ENCODE peak calls at places on chromosomes 13 and 19, in eight cellular contexts. One of them, this sample, is unnamed.
A peak's percentile ranks its signal among the peaks of the same experiment; 100 is the strongest.

GRCh38 chr19:29528350-29528945 is 2.7 kb downstream of the VSTM2B start:
- DNase-seq in astrocyte of the cerebellum: peak; percentile 5
- DNase-seq in astrocyte of the spinal cord: peak; percentile 57
- DNase-seq in tibial nerve: no peak
- DNase-seq in body of pancreas: peak; percentile 40
- DNase-seq in GM23248: peak; percentile 85
- DNase-seq in heart right ventricle: peak; percentile 25
- DNase-seq in fibroblast of pulmonary artery: peak; percentile 68
- DNase-seq in this sample: peak; percentile 16

GRCh38 chr13:98706446-98707110 is 45.9 kb downstream of the SLC15A1 start:
- DNase-seq in astrocyte of the cerebellum: no peak
- DNase-seq in astrocyte of the spinal cord: no peak
- DNase-seq in tibial nerve: no peak
- DNase-seq in body of pancreas: no peak
- DNase-seq in GM23248: no peak
- DNase-seq in heart right ventricle: no peak
- DNase-seq in fibroblast of pulmonary artery: peak; percentile 16
- DNase-seq in this sample: no peak

GRCh38 chr19:49502866-49503581 is 6.8 kb downstream of the RPS11 start:
- DNase-seq in astrocyte of the cerebellum: peak; percentile 68
- DNase-seq in astrocyte of the spinal cord: peak; percentile 70
- DNase-seq in tibial nerve: peak; percentile 32
- DNase-seq in body of pancreas: peak; percentile 65
- DNase-seq in GM23248: peak; percentile 83
- DNase-seq in heart right ventricle: peak; percentile 59
- DNase-seq in fibroblast of pulmonary artery: peak; percentile 95
- DNase-seq in this sample: peak; percentile 88

GRCh38 chr19:33830264-33830663 is 33.6 kb downstream of the KCTD15 start:
- DNase-seq in astrocyte of the cerebellum: no peak
- DNase-seq in astrocyte of the spinal cord: no peak
- DNase-seq in tibial nerve: no peak
- DNase-seq in body of pancreas: no peak
- DNase-seq in GM23248: no peak
- DNase-seq in heart right ventricle: no peak
- DNase-seq in fibroblast of pulmonary artery: no peak
- DNase-seq in this sample: no peak

GRCh38 chr19:35715355-35715809 is 2.4 kb upstream of the KMT2B start:
- DNase-seq in astrocyte of the cerebellum: no peak
- DNase-seq in astrocyte of the spinal cord: no peak
- DNase-seq in tibial nerve: no peak
- DNase-seq in body of pancreas: no peak
- DNase-seq in GM23248: no peak
- DNase-seq in heart right ventricle: no peak
- DNase-seq in fibroblast of pulmonary artery: no peak
- DNase-seq in this sample: no peak

GRCh38 chr13:31540316-31540715 is 199.0 kb upstream of the RXFP2 start:
- DNase-seq in astrocyte of the cerebellum: no peak
- DNase-seq in astrocyte of the spinal cord: no peak
- DNase-seq in tibial nerve: no peak
- DNase-seq in body of pancreas: no peak
- DNase-seq in GM23248: peak; percentile 22
- DNase-seq in heart right ventricle: no peak
- DNase-seq in fibroblast of pulmonary artery: no peak
- DNase-seq in this sample: no peak

GRCh38 chr19:10074153-10074552 is 12.0 kb upstream of the SHFL start:
- DNase-seq in astrocyte of the cerebellum: no peak
- DNase-seq in astrocyte of the spinal cord: no peak
- DNase-seq in tibial nerve: no peak
- DNase-seq in body of pancreas: no peak
- DNase-seq in GM23248: peak; percentile 53
- DNase-seq in heart right ventricle: no peak
- DNase-seq in fibroblast of pulmonary artery: peak; percentile 46
- DNase-seq in this sample: no peak

GRCh38 chr19:34193439-34193838 is 21.1 kb downstream of the LSM14A start:
- DNase-seq in astrocyte of the cerebellum: no peak
- DNase-seq in astrocyte of the spinal cord: no peak
- DNase-seq in tibial nerve: no peak
- DNase-seq in body of pancreas: no peak
- DNase-seq in GM23248: no peak
- DNase-seq in heart right ventricle: no peak
- DNase-seq in fibroblast of pulmonary artery: no peak
- DNase-seq in this sample: no peak

GRCh38 chr19:13095393-13095784 is 7.3 kb downstream of the LYL1 start:
- DNase-seq in astrocyte of the cerebellum: no peak
- DNase-seq in astrocyte of the spinal cord: no peak
- DNase-seq in tibial nerve: no peak
- DNase-seq in body of pancreas: no peak
- DNase-seq in GM23248: no peak
- DNase-seq in heart right ventricle: no peak
- DNase-seq in fibroblast of pulmonary artery: no peak
- DNase-seq in this sample: no peak

GRCh38 chr19:11480927-11481776 is at the start of gene ELAVL3:
- DNase-seq in astrocyte of the cerebellum: no peak
- DNase-seq in astrocyte of the spinal cord: no peak
- DNase-seq in tibial nerve: no peak
- DNase-seq in body of pancreas: no peak
- DNase-seq in GM23248: no peak
- DNase-seq in heart right ventricle: no peak
- DNase-seq in fibroblast of pulmonary artery: no peak
- DNase-seq in this sample: no peak

GRCh38 chr13:104431895-104432294 is 1365.7 kb upstream of the SLC10A2 start:
- DNase-seq in astrocyte of the cerebellum: no peak
- DNase-seq in astrocyte of the spinal cord: no peak
- DNase-seq in tibial nerve: no peak
- DNase-seq in body of pancreas: no peak
- DNase-seq in GM23248: no peak
- DNase-seq in heart right ventricle: no peak
- DNase-seq in fibroblast of pulmonary artery: no peak
- DNase-seq in this sample: no peak

GRCh38 chr13:80342541-80343371 is 1.8 kb upstream of the SPRY2 start:
- DNase-seq in astrocyte of the cerebellum: no peak
- DNase-seq in astrocyte of the spinal cord: peak; percentile 81
- DNase-seq in tibial nerve: peak; percentile 77
- DNase-seq in body of pancreas: peak; percentile 85
- DNase-seq in GM23248: peak; percentile 86
- DNase-seq in heart right ventricle: peak; percentile 86
- DNase-seq in fibroblast of pulmonary artery: peak; percentile 79
- DNase-seq in this sample: no peak

GRCh38 chr19:1466018-1466460 is 13.0 kb downstream of the C19orf25 start:
- DNase-seq in astrocyte of the cerebellum: no peak
- DNase-seq in astrocyte of the spinal cord: no peak
- DNase-seq in tibial nerve: no peak
- DNase-seq in body of pancreas: no peak
- DNase-seq in GM23248: no peak
- DNase-seq in heart right ventricle: no peak
- DNase-seq in fibroblast of pulmonary artery: no peak
- DNase-seq in this sample: no peak

GRCh38 chr19:3162418-3163229 is 15.9 kb upstream of the S1PR4 start:
- DNase-seq in astrocyte of the cerebellum: no peak
- DNase-seq in astrocyte of the spinal cord: no peak
- DNase-seq in tibial nerve: no peak
- DNase-seq in body of pancreas: no peak
- DNase-seq in GM23248: peak; percentile 56
- DNase-seq in heart right ventricle: no peak
- DNase-seq in fibroblast of pulmonary artery: peak; percentile 38
- DNase-seq in this sample: no peak

GRCh38 chr19:56404705-56405056 is 549 bp downstream of the ZNF583 start:
- DNase-seq in astrocyte of the cerebellum: no peak
- DNase-seq in astrocyte of the spinal cord: no peak
- DNase-seq in tibial nerve: no peak
- DNase-seq in body of pancreas: no peak
- DNase-seq in GM23248: peak; percentile 23
- DNase-seq in heart right ventricle: no peak
- DNase-seq in fibroblast of pulmonary artery: no peak
- DNase-seq in this sample: no peak

DNA sequence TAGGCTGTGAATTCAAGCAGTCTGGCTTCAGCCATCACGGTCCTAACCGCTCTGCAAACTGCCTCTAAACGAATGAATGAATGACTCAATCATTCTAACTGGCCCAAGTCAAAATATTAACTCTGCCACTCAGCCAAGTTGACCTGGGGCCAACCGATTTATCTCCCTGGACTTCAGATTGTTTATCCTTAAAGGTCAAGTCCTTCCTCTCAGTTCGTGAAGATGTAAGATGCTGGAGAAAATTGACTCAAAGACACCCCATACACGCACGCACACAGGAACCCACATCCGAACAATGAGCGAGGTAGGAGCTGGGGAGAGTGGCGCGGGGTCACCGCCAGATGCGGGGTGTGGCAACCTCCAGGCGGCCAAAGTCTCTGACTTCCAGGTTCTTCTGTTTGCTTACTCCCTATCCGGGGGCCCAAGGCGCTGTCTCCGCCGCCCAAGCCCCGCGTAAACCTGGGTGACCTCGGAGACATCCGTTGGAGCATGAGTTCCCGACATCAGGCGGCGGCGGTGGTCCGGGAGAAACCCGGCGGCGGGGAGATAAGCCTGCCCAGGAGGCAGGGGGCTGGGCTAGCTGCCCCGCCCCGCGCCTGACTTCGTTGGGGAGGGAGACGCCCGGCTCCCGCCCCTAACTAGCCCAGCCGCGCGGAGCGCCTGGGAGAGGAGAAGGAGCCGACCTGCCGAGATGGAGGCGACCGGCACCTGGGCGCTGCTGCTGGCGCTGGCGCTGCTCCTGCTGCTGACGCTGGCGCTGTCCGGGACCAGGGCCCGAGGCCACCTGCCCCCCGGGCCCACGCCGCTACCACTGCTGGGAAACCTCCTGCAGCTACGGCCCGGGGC is at the start of gene CYP2S1:
- DNase-seq in astrocyte of the cerebellum: no peak
- DNase-seq in astrocyte of the spinal cord: no peak
- DNase-seq in tibial nerve: no peak
- DNase-seq in body of pancreas: no peak
- DNase-seq in GM23248: peak; percentile 20
- DNase-seq in heart right ventricle: no peak
- DNase-seq in fibroblast of pulmonary artery: no peak
- DNase-seq in this sample: no peak
- H3K4me3 ChIP-seq in astrocyte of the cerebellum: peak within 1 kb of the TSS; percentile 14
- H3K4me3 ChIP-seq in astrocyte of the spinal cord: peak within 1 kb of the TSS; percentile 12
- H3K4me3 ChIP-seq in tibial nerve: peak within 1 kb of the TSS; percentile 42
- H3K4me3 ChIP-seq in body of pancreas: no peak within 1 kb of the TSS
- H3K4me3 ChIP-seq in GM23248: no peak within 1 kb of the TSS
- H3K4me3 ChIP-seq in heart right ventricle: no peak within 1 kb of the TSS
- H3K4me3 ChIP-seq in fibroblast of pulmonary artery: peak within 1 kb of the TSS; percentile 32
- H3K4me3 ChIP-seq in this sample: peak within 1 kb of the TSS; percentile 37

DNA sequence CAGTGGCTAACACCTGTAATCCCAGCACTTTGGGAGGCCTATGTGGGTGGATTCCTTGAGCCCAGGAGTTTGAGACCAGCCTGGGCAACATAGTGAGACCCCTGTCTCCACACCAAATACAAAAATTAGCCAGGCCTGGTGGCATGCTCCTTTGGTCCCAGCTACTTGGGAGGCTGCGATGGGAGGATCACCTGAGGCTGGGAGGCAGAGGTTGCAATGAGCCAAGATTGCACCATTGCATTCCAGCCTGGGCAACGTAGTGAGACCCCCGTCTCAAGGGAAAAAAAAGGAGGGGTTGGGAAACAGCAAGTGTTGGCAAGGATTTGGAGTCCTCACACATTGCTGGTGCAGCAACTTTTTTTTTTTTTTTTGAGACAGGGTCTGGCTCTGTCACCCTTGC is 19.2 kb downstream of the SPTBN4 start:
- DNase-seq in astrocyte of the cerebellum: no peak
- DNase-seq in astrocyte of the spinal cord: no peak
- DNase-seq in tibial nerve: no peak
- DNase-seq in body of pancreas: no peak
- DNase-seq in GM23248: no peak
- DNase-seq in heart right ventricle: no peak
- DNase-seq in fibroblast of pulmonary artery: no peak
- DNase-seq in this sample: no peak
- H3K4me3 ChIP-seq in astrocyte of the cerebellum: no peak overlapping the region
- H3K4me3 ChIP-seq in astrocyte of the spinal cord: no peak overlapping the region
- H3K4me3 ChIP-seq in tibial nerve: no peak overlapping the region
- H3K4me3 ChIP-seq in body of pancreas: no peak overlapping the region
- H3K4me3 ChIP-seq in GM23248: no peak overlapping the region
- H3K4me3 ChIP-seq in heart right ventricle: no peak overlapping the region
- H3K4me3 ChIP-seq in fibroblast of pulmonary artery: no peak overlapping the region
- H3K4me3 ChIP-seq in this sample: no peak overlapping the region

GRCh38 chr13:101493541-101493940 is 41.1 kb downstream of the ITGBL1 start:
- DNase-seq in astrocyte of the cerebellum: no peak
- DNase-seq in astrocyte of the spinal cord: no peak
- DNase-seq in tibial nerve: no peak
- DNase-seq in body of pancreas: no peak
- DNase-seq in GM23248: no peak
- DNase-seq in heart right ventricle: no peak
- DNase-seq in fibroblast of pulmonary artery: no peak
- DNase-seq in this sample: no peak

DNA sequence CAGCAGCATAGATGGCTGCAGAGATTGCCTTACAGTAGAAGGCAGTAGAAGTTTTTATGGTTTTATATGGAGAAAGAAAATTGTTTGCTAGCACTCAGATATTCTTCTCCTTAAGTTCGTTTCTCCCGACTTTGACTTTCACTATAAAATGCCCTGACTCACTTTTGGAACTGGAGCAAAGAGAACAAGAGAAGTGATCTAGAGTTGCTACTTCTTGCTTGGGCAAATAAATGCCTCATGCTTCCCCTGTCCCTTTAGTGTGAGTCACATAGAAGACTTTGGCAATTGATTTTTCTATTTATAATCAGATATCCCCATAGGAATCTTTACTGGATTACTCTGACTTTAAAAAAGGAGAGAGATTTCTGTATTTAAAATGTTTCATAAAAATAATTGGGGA is 46.9 kb downstream of the ITGBL1 start:
- DNase-seq in astrocyte of the cerebellum: no peak
- DNase-seq in astrocyte of the spinal cord: peak; percentile 29
- DNase-seq in tibial nerve: no peak
- DNase-seq in body of pancreas: no peak
- DNase-seq in GM23248: peak; percentile 82
- DNase-seq in heart right ventricle: no peak
- DNase-seq in fibroblast of pulmonary artery: no peak
- DNase-seq in this sample: no peak
- H3K4me3 ChIP-seq in astrocyte of the cerebellum: no peak overlapping the region
- H3K4me3 ChIP-seq in astrocyte of the spinal cord: no peak overlapping the region
- H3K4me3 ChIP-seq in tibial nerve: no peak overlapping the region
- H3K4me3 ChIP-seq in body of pancreas: no peak overlapping the region
- H3K4me3 ChIP-seq in GM23248: peak overlapping the region; percentile 58
- H3K4me3 ChIP-seq in heart right ventricle: no peak overlapping the region
- H3K4me3 ChIP-seq in fibroblast of pulmonary artery: no peak overlapping the region
- H3K4me3 ChIP-seq in this sample: no peak overlapping the region

DNA sequence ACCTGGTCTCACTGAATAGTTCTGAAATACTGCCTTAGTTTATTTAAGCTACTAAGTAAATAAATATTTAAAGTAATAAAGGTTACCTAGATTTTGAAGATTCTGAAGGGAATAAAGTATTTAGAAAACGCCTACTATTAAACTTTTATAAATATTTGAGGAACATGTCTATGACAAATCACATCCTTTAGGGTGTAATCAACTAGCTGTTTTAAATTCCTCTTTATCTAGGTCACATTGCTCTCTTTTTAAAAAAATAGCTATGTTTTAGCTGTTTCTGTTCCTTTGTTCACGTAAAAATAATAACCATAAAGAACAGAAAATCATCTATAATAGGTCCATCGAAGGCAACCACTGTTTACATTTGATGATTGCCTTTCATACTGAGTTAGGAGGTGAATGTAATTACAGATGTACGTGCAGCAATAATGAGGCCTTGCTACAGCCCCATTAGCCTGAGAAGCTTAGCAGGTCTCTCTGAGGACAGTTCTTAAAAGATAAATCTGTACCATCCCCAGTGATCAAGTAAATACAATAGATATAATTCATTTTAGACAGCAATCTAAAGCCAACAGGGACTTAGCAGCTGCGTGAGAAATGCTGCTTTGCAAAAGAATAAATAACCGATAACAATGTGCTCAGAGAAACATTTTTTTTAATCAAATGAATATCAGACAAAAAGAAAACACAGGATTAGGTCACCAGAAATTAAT is 449.5 kb downstream of the LIG4 start:
- DNase-seq in astrocyte of the cerebellum: no peak
- DNase-seq in astrocyte of the spinal cord: peak; percentile 27
- DNase-seq in tibial nerve: no peak
- DNase-seq in body of pancreas: no peak
- DNase-seq in GM23248: peak; percentile 61
- DNase-seq in heart right ventricle: no peak
- DNase-seq in fibroblast of pulmonary artery: peak; percentile 10
- DNase-seq in this sample: no peak
- H3K4me3 ChIP-seq in astrocyte of the cerebellum: no peak overlapping the region
- H3K4me3 ChIP-seq in astrocyte of the spinal cord: no peak overlapping the region
- H3K4me3 ChIP-seq in tibial nerve: no peak overlapping the region
- H3K4me3 ChIP-seq in body of pancreas: no peak overlapping the region
- H3K4me3 ChIP-seq in GM23248: peak overlapping the region; percentile 46
- H3K4me3 ChIP-seq in heart right ventricle: no peak overlapping the region
- H3K4me3 ChIP-seq in fibroblast of pulmonary artery: no peak overlapping the region
- H3K4me3 ChIP-seq in this sample: no peak overlapping the region

This sample was measured in skeletal muscle cell.